ENCODE peak calls at places on chromosomes 3 and 15, in nine cellular contexts. C, L, E, M, G, D, K, R and W are unnamed samples.
A peak's percentile ranks its signal among the peaks of the same experiment; 100 is the strongest.

GRCh38 chr3:61595826-61596225 is 34.5 kb downstream of the PTPRG start:
- DNase-seq in C (no peak), E (peak; percentile 11), R (no peak), L (no peak), G (no peak), D (no peak), K (no peak), M (no peak), W (no peak)

GRCh38 chr3:30779686-30780287 is 114.7 kb downstream of the GADL1 start:
- DNase-seq in M (no peak), R (no peak), C (no peak), E (peak; percentile 61), G (peak; percentile 33), K (no peak), D (peak; percentile 47), L (no peak), W (no peak)

GRCh38 chr15:69573815-69574472 is 121.3 kb downstream of the RPLP1 start:
- DNase-seq in C (no peak), G (peak; percentile 94), D (no peak), L (no peak), M (no peak), R (no peak), E (peak; percentile 49), K (no peak), W (peak; percentile 75)

GRCh38 chr3:178238179-178238578 is 298.1 kb upstream of the KCNMB2 start:
- DNase-seq in R (no peak), C (no peak), E (no peak), K (no peak), L (no peak), G (no peak), D (peak; percentile 3), M (no peak), W (no peak)

GRCh38 chr15:86629409-86629808 is 549.7 kb downstream of the AGBL1 start:
- DNase-seq in M (no peak), E (no peak), G (no peak), C (no peak), K (no peak), R (no peak), D (no peak), L (no peak), W (peak; percentile 9)

GRCh38 chr3:178513539-178514410 is 22.5 kb upstream of the KCNMB2 start:
- DNase-seq in E (peak; percentile 56), M (no peak), L (no peak), R (no peak), G (no peak), D (peak; percentile 16), K (no peak), C (no peak), W (no peak)

GRCh38 chr3:129211772-129212171 is 28.1 kb upstream of the CNBP start:
- DNase-seq in G (peak; percentile 88), K (no peak), L (no peak), R (no peak), M (no peak), C (peak; percentile 66), E (peak; percentile 85), D (peak; percentile 79), W (peak; percentile 84)

GRCh38 chr15:32884136-32884535 is 166.3 kb downstream of the GREM1 start:
- DNase-seq in E (peak; percentile 69), M (no peak), R (no peak), G (no peak), D (no peak), L (no peak), C (no peak), K (no peak), W (no peak)

GRCh38 chr3:53264718-53265117 is 8.9 kb upstream of the TKT start:
- DNase-seq in D (no peak), L (no peak), M (no peak), C (no peak), K (no peak), G (no peak), R (no peak), E (no peak), W (no peak)

GRCh38 chr3:43758826-43759225 is 68.1 kb downstream of the ABHD5 start:
- DNase-seq in M (no peak), G (no peak), E (no peak), R (no peak), K (no peak), C (no peak), L (no peak), D (no peak), W (no peak)

GRCh38 chr15:88621789-88622604 is 857 bp downstream of the AEN start:
- DNase-seq in D (peak; percentile 46), L (no peak), E (peak; percentile 51), C (peak; percentile 29), K (no peak), R (no peak), M (no peak), G (no peak), W (peak; percentile 51)

GRCh38 chr3:107701299-107701698 is 178.5 kb downstream of the BBX start:
- DNase-seq in R (no peak), C (no peak), M (no peak), L (no peak), G (no peak), D (no peak), K (no peak), E (no peak), W (no peak)

GRCh38 chr3:27666708-27667107 is 55.4 kb downstream of the EOMES start:
- DNase-seq in L (peak; percentile 51), D (peak; percentile 54), E (peak; percentile 85), G (peak; percentile 80), K (peak; percentile 18), C (no peak), M (peak; percentile 97), R (no peak), W (peak; percentile 62)

GRCh38 chr3:122331886-122332285 is 6.8 kb downstream of the CSTA start:
- DNase-seq in D (no peak), E (no peak), M (no peak), K (no peak), R (no peak), G (no peak), L (no peak), C (no peak), W (no peak)

GRCh38 chr3:132756108-132756650 is 34.0 kb upstream of the NPHP3 start:
- DNase-seq in M (no peak), G (peak; percentile 1), D (no peak), L (no peak), E (no peak), R (no peak), C (no peak), K (no peak), W (no peak)

GRCh38 chr15:58393196-58393790 is 38.5 kb upstream of the LIPC start:
- DNase-seq in M (no peak), G (peak; percentile 22), R (no peak), L (no peak), C (no peak), K (no peak), D (no peak), E (no peak), W (peak; percentile 40)

GRCh38 chr15:80599359-80599758 is 95.8 kb upstream of the ABHD17C start:
- DNase-seq in M (no peak), R (no peak), G (peak; percentile 71), C (no peak), K (no peak), L (no peak), D (peak; percentile 81), E (peak; percentile 92), W (peak; percentile 78)

GRCh38 chr3:159724627-159725026 is 264.0 kb upstream of the IL12A start:
- DNase-seq in D (peak; percentile 68), C (peak; percentile 50), L (no peak), E (peak; percentile 25), M (no peak), G (peak; percentile 55), K (no peak), R (no peak), W (peak; percentile 35)

GRCh38 chr3:50510325-50510724 is 6.9 kb upstream of the CACNA2D2 start:
- DNase-seq in C (no peak), K (no peak), L (no peak), E (no peak), D (no peak), G (no peak), R (no peak), M (no peak), W (no peak)

GRCh38 chr3:127831723-127832172 is 9.4 kb upstream of the MGLL start:
- DNase-seq in D (peak; percentile 58), R (no peak), G (peak; percentile 65), E (peak; percentile 49), C (peak; percentile 28), L (peak; percentile 31), K (no peak), M (no peak), W (no peak)

GRCh38 chr3:151859905-151860304 is 13.5 kb upstream of the SUCNR1 start:
- DNase-seq in K (no peak), G (peak; percentile 33), C (no peak), M (no peak), D (no peak), L (no peak), R (no peak), E (no peak), W (peak; percentile 82)

GRCh38 chr3:169241928-169242751 is 421.4 kb downstream of the MECOM start:
- DNase-seq in C (peak; percentile 17), K (peak; percentile 0), E (peak; percentile 85), L (peak; percentile 30), D (peak; percentile 51), R (no peak), M (peak; percentile 79), G (peak; percentile 87), W (peak; percentile 86)

GRCh38 chr15:90465140-90465929 is 64.4 kb upstream of the CRTC3 start:
- DNase-seq in E (peak; percentile 79), M (no peak), C (no peak), L (no peak), K (no peak), D (peak; percentile 33), R (no peak), G (peak; percentile 64), W (peak; percentile 81)

GRCh38 chr3:186075931-186076567 is 32.8 kb downstream of the ETV5 start:
- DNase-seq in K (no peak), C (no peak), M (no peak), L (no peak), G (no peak), R (no peak), E (no peak), D (no peak), W (no peak)

GRCh38 chr3:37453393-37454391 is 279.3 kb upstream of the LRRFIP2 start:
- DNase-seq in E (peak; percentile 6), M (peak; percentile 90), C (no peak), D (peak; percentile 3), G (no peak), L (peak; percentile 53), K (peak; percentile 13), R (no peak), W (no peak)

GRCh38 chr3:114221165-114221880 is 16.1 kb downstream of the ZNF80 start:
- DNase-seq in R (no peak), K (no peak), E (peak; percentile 93), D (no peak), C (no peak), M (no peak), L (no peak), G (no peak), W (peak; percentile 56)

GRCh38 chr15:64046347-64047153 is at the start of gene DAPK2:
- DNase-seq in R (peak; percentile 31), L (peak; percentile 70), G (peak; percentile 22), E (peak; percentile 49), M (peak; percentile 88), D (peak; percentile 76), K (peak; percentile 61), C (peak; percentile 86), W (peak; percentile 26)